ENCODE peak calls at places on chromosomes 3 and 15, in four cellular contexts. O is NCI-H2081, P is H7, D is fibroblast of pulmonary artery. X is an unnamed sample.

GRCh38 chr3:53666026-53666425 is 171.6 kb downstream of the CACNA1D start:
- DNase-seq in O (no peak), P (no peak), D (no peak), X (no peak)

GRCh38 chr3:133717424-133717823 is 28.8 kb upstream of the TF start:
- DNase-seq in O (no peak), P (no peak), D (no peak), X (no peak)

GRCh38 chr3:42755681-42756578 is 17.1 kb downstream of the CCDC13 start:
- DNase-seq in O (no peak), P (peak; percentile 83), D (peak; percentile 46), X (peak; percentile 71)

GRCh38 chr3:88298189-88298588 is 148.4 kb downstream of the C3orf38 start:
- DNase-seq in O (no peak), P (no peak), D (no peak), X (no peak)

GRCh38 chr15:101167791-101168462 is 83.9 kb downstream of the CHSY1 start:
- DNase-seq in O (no peak), P (no peak), D (peak; percentile 95), X (peak; percentile 94)

GRCh38 chr15:33022629-33023028 is 171.9 kb downstream of the FMN1 start:
- DNase-seq in O (no peak), P (peak; percentile 43), D (peak; percentile 38), X (no peak)

GRCh38 chr3:190117995-190118394 is 2.7 kb downstream of the P3H2 start:
- DNase-seq in O (no peak), P (no peak), D (no peak), X (no peak)

GRCh38 chr15:47411733-47412530 is 305.4 kb upstream of the SEMA6D start:
- DNase-seq in O (peak; percentile 51), P (no peak), D (peak; percentile 16), X (no peak)

GRCh38 chr3:167187211-167187610 is 192.9 kb downstream of the ZBBX start:
- DNase-seq in O (no peak), P (no peak), D (no peak), X (no peak)

GRCh38 chr3:69240651-69241578 is 118.5 kb upstream of the LMOD3 start:
- DNase-seq in O (no peak), P (no peak), D (peak; percentile 60), X (no peak)

GRCh38 chr15:92097473-92098178 is 244.1 kb downstream of the SLCO3A1 start:
- DNase-seq in O (no peak), P (peak; percentile 78), D (peak; percentile 67), X (peak; percentile 70)

GRCh38 chr3:152352559-152352958 is 83.8 kb downstream of the MBNL1 start:
- DNase-seq in O (no peak), P (no peak), D (peak; percentile 36), X (no peak)

GRCh38 chr3:12751548-12751947 is 7.5 kb downstream of the TMEM40 start:
- DNase-seq in O (no peak), P (no peak), D (no peak), X (no peak)

GRCh38 chr3:53320697-53321096 is 26.6 kb downstream of the DCP1A start:
- DNase-seq in O (no peak), P (peak; percentile 13), D (no peak), X (no peak)

GRCh38 chr3:192410684-192410960 is 316.7 kb downstream of the FGF12 start:
- DNase-seq in O (no peak), P (no peak), D (no peak), X (no peak)

GRCh38 chr3:125381743-125382142 is 6.6 kb upstream of the ZNF148 start:
- DNase-seq in O (no peak), P (no peak), D (no peak), X (peak; percentile 15)

GRCh38 chr15:68463444-68463843 is 31.5 kb upstream of the ITGA11 start:
- DNase-seq in O (no peak), P (no peak), D (no peak), X (no peak)

GRCh38 chr3:13300546-13301294 is 119.4 kb downstream of the NUP210 start:
- DNase-seq in O (no peak), P (no peak), D (no peak), X (no peak)

GRCh38 chr3:117407317-117407716 is 697.7 kb downstream of the TUSC7 start:
- DNase-seq in O (peak; percentile 44), P (peak; percentile 7), D (peak; percentile 32), X (peak; percentile 15)

GRCh38 chr15:65416845-65417416 is 5.8 kb downstream of the IGDCC4 start:
- DNase-seq in O (no peak), P (peak; percentile 75), D (no peak), X (no peak)

GRCh38 chr15:40349163-40349562 is 1.7 kb upstream of the PHGR1 start:
- DNase-seq in O (no peak), P (no peak), D (no peak), X (no peak)

GRCh38 chr3:72767927-72768880 is 80.0 kb downstream of the SHQ1 start:
- DNase-seq in O (no peak), P (no peak), D (no peak), X (no peak)

GRCh38 chr3:38354588-38355344 is 8.2 kb downstream of the XYLB start:
- DNase-seq in O (no peak), P (no peak), D (peak; percentile 73), X (no peak)

GRCh38 chr3:39234705-39235104 is 42.3 kb upstream of the XIRP1 start:
- DNase-seq in O (no peak), P (no peak), D (no peak), X (no peak)

GRCh38 chr3:150925751-150926201 is 20.5 kb upstream of the MINDY4B start:
- DNase-seq in O (peak; percentile 78), P (peak; percentile 70), D (peak; percentile 20), X (peak; percentile 38)

GRCh38 chr3:193828477-193828876 is 235.5 kb downstream of the OPA1 start:
- DNase-seq in O (no peak), P (no peak), D (no peak), X (no peak)

GRCh38 chr3:59839810-59840515 is 790.1 kb upstream of the CFAP20DC start:
- DNase-seq in O (no peak), P (no peak), D (no peak), X (no peak)

GRCh38 chr3:196941846-196942225 is 492 bp downstream of the NCBP2 start:
- DNase-seq in O (peak; percentile 55), P (peak; percentile 77), D (peak; percentile 62), X (peak; percentile 80)

GRCh38 chr3:150879141-150879540 is 26.1 kb downstream of the MINDY4B start:
- DNase-seq in O (no peak), P (no peak), D (no peak), X (no peak)

GRCh38 chr3:142888484-142889262 is at the start of gene PCOLCE2:
- DNase-seq in O (peak; percentile 47), P (peak; percentile 87), D (no peak), X (peak; percentile 74)

GRCh38 chr15:52790166-52790708 is at the start of gene ONECUT1:
- DNase-seq in O (peak; percentile 63), P (peak; percentile 96), D (peak; percentile 29), X (peak; percentile 62)

GRCh38 chr3:29318251-29318650 is 37.4 kb downstream of the RBMS3 start:
- DNase-seq in O (no peak), P (no peak), D (no peak), X (no peak)

GRCh38 chr3:64239841-64240240 is 14.6 kb upstream of the PRICKLE2 start:
- DNase-seq in O (no peak), P (no peak), D (no peak), X (no peak)

GRCh38 chr15:52094811-52095584 is 17.6 kb downstream of the BCL2L10 start:
- DNase-seq in O (no peak), P (no peak), D (no peak), X (peak; percentile 67)

GRCh38 chr3:14523792-14524191 is 16.4 kb downstream of the GRIP2 start:
- DNase-seq in O (no peak), P (no peak), D (no peak), X (no peak)

GRCh38 chr15:45253330-45253729 is 1.3 kb downstream of the SLC28A2 start:
- DNase-seq in O (no peak), P (peak; percentile 59), D (no peak), X (peak; percentile 18)

GRCh38 chr15:98858610-98859023 is 149.0 kb downstream of the PGPEP1L start:
- DNase-seq in O (no peak), P (no peak), D (no peak), X (peak; percentile 76)

GRCh38 chr3:157868168-157868567 is 238.1 kb downstream of the SHOX2 start:
- DNase-seq in O (no peak), P (no peak), D (peak; percentile 53), X (no peak)

GRCh38 chr15:83844742-83845141 is 190.8 kb downstream of the ADAMTSL3 start:
- DNase-seq in O (no peak), P (no peak), D (no peak), X (no peak)

X was measured in NB4.